ENCODE peak calls at places on chromosomes 2 and 18, in seven cellular contexts. V is CD8-positive, alpha-beta T cell; B is uterus; H is adrenal gland; G is neural progenitor cell; D is brain microvascular endothelial cell; Q is right lobe of liver. R is an unnamed sample.

GRCh38 chr2:145199052-145199451 is 679.1 kb upstream of the ZEB2 start:
- DNase-seq in B (no peak), Q (no peak), H (no peak), V (no peak), G (no peak), D (no peak), R (no peak)

GRCh38 chr2:97718051-97718882 is 4.9 kb downstream of the ZAP70 start:
- DNase-seq in B (no peak), G (no peak), Q (peak; percentile 17), H (no peak), D (no peak), V (peak; percentile 75), R (no peak)

GRCh38 chr2:232632229-232632903 is 1.0 kb upstream of the EFHD1 start:
- DNase-seq in H (no peak), Q (no peak), V (no peak), D (no peak), B (peak; percentile 29), G (no peak), R (no peak)

GRCh38 chr2:26617259-26618083 is 23.7 kb downstream of the CIB4 start:
- DNase-seq in G (peak; percentile 56), Q (no peak), D (no peak), H (no peak), V (no peak), B (no peak), R (no peak)

GRCh38 chr2:32436150-32436549 is 79.3 kb downstream of the BIRC6 start:
- DNase-seq in V (no peak), Q (no peak), D (peak; percentile 6), H (no peak), G (no peak), B (no peak), R (no peak)

GRCh38 chr18:60508108-60508507 is 135.5 kb upstream of the MC4R start:
- DNase-seq in Q (no peak), H (no peak), G (no peak), B (no peak), V (no peak), D (no peak), R (no peak)

GRCh38 chr2:237724811-237725478 is 73.6 kb upstream of the RBM44 start:
- DNase-seq in B (no peak), H (no peak), Q (no peak), D (no peak), G (no peak), V (no peak), R (no peak)

GRCh38 chr2:67489396-67489795 is 92.3 kb downstream of the ETAA1 start:
- DNase-seq in D (no peak), G (no peak), B (no peak), H (no peak), Q (no peak), V (no peak), R (no peak)

GRCh38 chr2:71190959-71191943 is 35.7 kb downstream of the PAIP2B start:
- DNase-seq in B (no peak), G (no peak), H (peak; percentile 29), V (no peak), D (peak; percentile 2), Q (no peak), R (no peak)

GRCh38 chr18:46325836-46326235 is 221.7 kb downstream of the HAUS1 start:
- DNase-seq in Q (no peak), D (no peak), V (no peak), G (no peak), B (no peak), H (no peak), R (no peak)

DNA sequence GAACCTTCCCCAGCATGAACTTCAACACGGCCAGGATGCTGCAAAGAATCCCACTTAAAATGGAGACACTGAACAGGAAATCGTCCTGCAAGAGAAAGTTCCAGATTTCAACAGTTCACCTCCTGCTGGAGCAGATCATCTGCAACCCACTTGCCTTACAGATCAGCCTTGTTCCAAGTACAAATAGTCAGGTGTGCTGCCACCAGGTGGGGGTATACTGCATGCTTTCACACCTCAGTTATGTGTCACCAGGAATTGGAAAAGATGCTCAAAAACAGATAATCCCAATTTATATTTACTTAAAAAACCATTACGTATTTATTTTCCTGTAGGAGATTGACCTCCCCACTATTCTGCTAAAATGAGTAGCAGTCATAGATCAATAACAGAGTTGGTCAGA is 212.3 kb downstream of the MGAT5 start:
- DNase-seq in Q (no peak), H (no peak), G (peak; percentile 40), D (no peak), B (no peak), V (peak; percentile 32), R (no peak)
- TF ChIP-seq CTCF in Q (peak; percentile 60), H (peak; percentile 19), G (peak; percentile 52), D (peak; percentile 24), B (no peak), V (no peak), R (no peak)

GRCh38 chr2:205681836-205682238 is 464 bp upstream of the NRP2 start:
- DNase-seq in G (peak; percentile 73), H (peak; percentile 40), D (no peak), V (no peak), Q (no peak), B (peak; percentile 46), R (no peak)
- H3K27ac ChIP-seq in G (no peak overlapping the region), H (peak overlapping the region; percentile 81), D (no peak overlapping the region), V (no peak overlapping the region), Q (peak overlapping the region; percentile 3), B (peak overlapping the region; percentile 98), R (peak overlapping the region; percentile 74)

GRCh38 chr18:34223893-34224422 is 755 bp downstream of the NOL4 start:
- DNase-seq in V (no peak), H (no peak), B (no peak), G (peak; percentile 6), Q (no peak), D (no peak), R (no peak)
- H3K4me3 ChIP-seq in V (no peak overlapping the region), H (no peak overlapping the region), B (no peak overlapping the region), G (peak overlapping the region; percentile 71), Q (no peak overlapping the region), D (peak overlapping the region; percentile 61), R (peak overlapping the region; percentile 16)

DNA sequence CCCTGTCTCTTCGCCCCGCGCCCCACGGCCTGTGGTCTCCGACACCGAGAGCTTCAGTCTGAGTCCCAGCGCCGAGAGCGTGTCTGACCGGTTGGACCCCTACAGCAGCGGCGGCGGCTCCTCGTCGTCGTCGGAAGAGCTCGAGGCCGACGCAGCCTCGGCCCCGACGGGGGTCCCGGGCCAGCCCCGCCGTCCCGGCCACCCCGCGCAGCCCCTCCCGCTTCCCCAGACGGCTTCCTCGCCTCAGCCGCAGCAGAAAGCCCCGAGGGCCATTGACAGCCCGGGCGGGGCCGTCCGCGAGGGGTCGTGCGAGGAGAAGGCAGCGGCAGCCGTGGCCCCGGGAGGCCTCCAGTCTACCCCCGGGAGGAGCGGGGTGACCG is 1.3 kb downstream of the PHLPP1 start:
- DNase-seq in H (peak; percentile 52), D (peak; percentile 10), Q (peak; percentile 75), G (peak; percentile 79), V (peak; percentile 50), B (peak; percentile 30), R (peak; percentile 43)
- TF ChIP-seq CTCF in H (no peak), D (peak; percentile 10), Q (peak; percentile 41), G (peak; percentile 29), V (no peak), B (peak; percentile 32), R (peak; percentile 28)

DNA sequence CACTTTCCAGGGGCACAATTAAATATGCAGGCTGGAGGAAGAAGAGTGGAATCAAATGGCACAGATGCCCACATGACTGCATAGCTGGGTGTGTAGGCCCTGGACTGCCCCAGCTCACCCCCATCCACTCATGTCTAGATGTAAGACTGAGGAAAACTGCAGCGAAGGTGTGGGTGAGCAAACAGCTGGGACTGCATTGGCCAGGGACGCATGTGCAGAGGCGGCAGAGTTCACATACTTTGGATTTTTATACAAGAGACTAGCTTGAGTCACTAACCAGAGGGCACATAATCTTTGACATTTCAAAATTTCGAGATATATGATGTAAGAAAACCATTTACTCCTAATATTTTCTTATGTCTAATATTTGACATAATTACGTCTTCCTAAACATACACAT is 60.1 kb downstream of the SPIRE1 start:
- DNase-seq in H (peak; percentile 34), D (peak; percentile 85), Q (peak; percentile 39), B (no peak), V (no peak), G (no peak), R (no peak)
- H3K27ac ChIP-seq in H (no peak overlapping the region), D (peak overlapping the region; percentile 83), Q (no peak overlapping the region), B (no peak overlapping the region), V (no peak overlapping the region), G (no peak overlapping the region), R (no peak overlapping the region)

GRCh38 chr2:101714098-101714497 is 16.6 kb downstream of the MAP4K4 start:
- DNase-seq in H (no peak), V (no peak), D (no peak), G (no peak), B (no peak), Q (no peak), R (no peak)
- H3K4me3 ChIP-seq in H (no peak overlapping the region), V (no peak overlapping the region), D (no peak overlapping the region), G (no peak overlapping the region), B (no peak overlapping the region), Q (no peak overlapping the region), R (no peak overlapping the region)

R was measured in prostate gland.